ENCODE peak calls at places on chromosomes 6 and 20, in nine cellular contexts. H is effector memory CD8-positive, alpha-beta T cell; S is HL-60; B is brain microvascular endothelial cell; T is cortex of kidney; W is posterior cingulate gyrus; N is heart left ventricle; E is AG08396; J is GM03348. M is an unnamed sample.

GRCh38 chr6:159790947-159791598 is 806 bp downstream of the MRPL18 start:
- DNase-seq in H (no peak), S (no peak), B (peak), T (no peak), W (no peak), N (no peak), E (no peak), J (no peak), M (peak)

GRCh38 chr6:170233304-170234205 is 57.3 kb downstream of the DLL1 start:
- DNase-seq in H (no peak), S (no peak), B (no peak), T (no peak), W (peak), N (peak), E (no peak), J (no peak), M (peak)

GRCh38 chr20:16205505-16205904 is 367.7 kb downstream of the KIF16B start:
- DNase-seq in H (no peak), S (no peak), B (peak), T (no peak), W (no peak), N (no peak), E (no peak), J (no peak), M (no peak)

GRCh38 chr6:121794630-121795029 is 359.2 kb downstream of the GJA1 start:
- DNase-seq in H (no peak), S (no peak), B (peak), T (no peak), W (no peak), N (no peak), E (peak), J (peak), M (no peak)

GRCh38 chr6:46323312-46323965 is 152.7 kb upstream of the ENPP5 start:
- DNase-seq in H (no peak), S (no peak), B (peak), T (no peak), W (no peak), N (no peak), E (peak), J (peak), M (no peak)

GRCh38 chr6:158839796-158840195 is 20.6 kb upstream of the EZR start:
- DNase-seq in H (no peak), S (no peak), B (no peak), T (no peak), W (no peak), N (no peak), E (no peak), J (no peak), M (no peak)

GRCh38 chr6:27066802-27067201 is 180.7 kb upstream of the PRSS16 start:
- DNase-seq in H (no peak), S (no peak), B (no peak), T (no peak), W (no peak), N (no peak), E (no peak), J (no peak), M (no peak)

GRCh38 chr20:1165521-1165920 is 19.3 kb downstream of the TMEM74B start:
- DNase-seq in H (no peak), S (no peak), B (no peak), T (no peak), W (no peak), N (no peak), E (no peak), J (no peak), M (no peak)

GRCh38 chr6:137764464-137764863 is 102.6 kb upstream of the TNFAIP3 start:
- DNase-seq in H (no peak), S (no peak), B (peak), T (no peak), W (no peak), N (no peak), E (peak), J (peak), M (no peak)

GRCh38 chr20:688809-689208 is 13.2 kb upstream of the SCRT2 start:
- DNase-seq in H (no peak), S (no peak), B (peak), T (no peak), W (peak), N (no peak), E (no peak), J (peak), M (peak)

GRCh38 chr20:32786059-32786760 is 24.0 kb downstream of the DNMT3B start:
- DNase-seq in H (no peak), S (no peak), B (no peak), T (no peak), W (no peak), N (no peak), E (no peak), J (no peak), M (no peak)

GRCh38 chr20:6492396-6493055 is 275.0 kb upstream of the BMP2 start:
- DNase-seq in H (no peak), S (no peak), B (peak), T (no peak), W (no peak), N (no peak), E (peak), J (no peak), M (no peak)

GRCh38 chr6:146578054-146578453 is 20.7 kb upstream of the ADGB start:
- DNase-seq in H (no peak), S (no peak), B (no peak), T (no peak), W (no peak), N (no peak), E (no peak), J (no peak), M (no peak)

GRCh38 chr6:568954-569523 is 87.9 kb downstream of the HUS1B start:
- DNase-seq in H (no peak), S (no peak), B (no peak), T (no peak), W (no peak), N (no peak), E (no peak), J (no peak), M (no peak)

GRCh38 chr6:55918639-55919038 is 43.2 kb upstream of the BMP5 start:
- DNase-seq in H (no peak), S (no peak), B (peak), T (no peak), W (no peak), N (no peak), E (peak), J (peak), M (no peak)

GRCh38 chr6:44058617-44059358 is 68.5 kb downstream of the MRPL14 start:
- DNase-seq in H (no peak), S (peak), B (peak), T (no peak), W (no peak), N (peak), E (peak), J (peak), M (no peak)

GRCh38 chr6:122302077-122302476 is 97.4 kb upstream of the HSF2 start:
- DNase-seq in H (no peak), S (no peak), B (no peak), T (no peak), W (no peak), N (no peak), E (no peak), J (no peak), M (no peak)

GRCh38 chr6:156564807-156565149 is 212.4 kb upstream of the ARID1B start:
- DNase-seq in H (no peak), S (no peak), B (no peak), T (no peak), W (no peak), N (no peak), E (no peak), J (no peak), M (no peak)

GRCh38 chr6:78639505-78640110 is 227.7 kb upstream of the IRAK1BP1 start:
- DNase-seq in H (no peak), S (no peak), B (no peak), T (no peak), W (no peak), N (no peak), E (no peak), J (no peak), M (no peak)

GRCh38 chr20:60070791-60071190 is 112.6 kb downstream of the CDH26 start:
- DNase-seq in H (no peak), S (no peak), B (no peak), T (no peak), W (no peak), N (no peak), E (no peak), J (no peak), M (no peak)

GRCh38 chr20:23228912-23229311 is 121.7 kb upstream of the NXT1 start:
- DNase-seq in H (no peak), S (no peak), B (peak), T (no peak), W (no peak), N (no peak), E (peak), J (peak), M (peak)

GRCh38 chr6:52994031-52994788 is 874 bp downstream of the GSTA4 start:
- DNase-seq in H (no peak), S (no peak), B (peak), T (no peak), W (peak), N (peak), E (peak), J (peak), M (peak)

GRCh38 chr20:40703981-40704530 is 15.0 kb upstream of the MAFB start:
- DNase-seq in H (no peak), S (no peak), B (no peak), T (no peak), W (no peak), N (no peak), E (no peak), J (no peak), M (no peak)

GRCh38 chr6:106084973-106085686 is 1.0 kb upstream of the PRDM1 start:
- DNase-seq in H (no peak), S (no peak), B (no peak), T (no peak), W (no peak), N (no peak), E (peak), J (peak), M (peak)

GRCh38 chr6:158512809-158513208 is 47.1 kb upstream of the TMEM181 start:
- DNase-seq in H (no peak), S (no peak), B (no peak), T (no peak), W (no peak), N (no peak), E (no peak), J (no peak), M (no peak)

GRCh38 chr6:162638931-162639574 is 88.5 kb downstream of the PRKN start:
- DNase-seq in H (no peak), S (no peak), B (no peak), T (no peak), W (no peak), N (no peak), E (no peak), J (no peak), M (no peak)

GRCh38 chr6:153831350-153832078 is 207.5 kb upstream of the OPRM1 start:
- DNase-seq in H (no peak), S (no peak), B (no peak), T (no peak), W (no peak), N (no peak), E (no peak), J (no peak), M (no peak)

GRCh38 chr20:49360242-49360968 is 82.5 kb upstream of the ZNFX1 start:
- DNase-seq in H (no peak), S (no peak), B (no peak), T (no peak), W (no peak), N (no peak), E (no peak), J (no peak), M (no peak)

GRCh38 chr6:1068905-1069304 is 243.0 kb upstream of the FOXQ1 start:
- DNase-seq in H (no peak), S (no peak), B (no peak), T (no peak), W (no peak), N (no peak), E (no peak), J (no peak), M (no peak)

GRCh38 chr6:43096451-43097097 is 20.5 kb downstream of the PTK7 start:
- DNase-seq in H (no peak), S (no peak), B (peak), T (no peak), W (no peak), N (no peak), E (peak), J (peak), M (no peak)

GRCh38 chr6:88870728-88871330 is 92.6 kb downstream of the RNGTT start:
- DNase-seq in H (peak), S (peak), B (peak), T (no peak), W (peak), N (no peak), E (peak), J (peak), M (peak)

GRCh38 chr6:161630674-161631073 is 356.8 kb upstream of the AGPAT4 start:
- DNase-seq in H (no peak), S (no peak), B (no peak), T (no peak), W (no peak), N (no peak), E (no peak), J (peak), M (no peak)

GRCh38 chr20:5191829-5192569 is 65.2 kb downstream of the CDS2 start:
- DNase-seq in H (peak), S (peak), B (peak), T (no peak), W (peak), N (no peak), E (peak), J (peak), M (peak)

GRCh38 chr20:51276331-51276730 is 253.4 kb upstream of the KCNG1 start:
- DNase-seq in H (no peak), S (no peak), B (no peak), T (no peak), W (no peak), N (no peak), E (no peak), J (no peak), M (peak)

GRCh38 chr6:132971676-132972075 is 157.3 kb downstream of the RPS12 start:
- DNase-seq in H (no peak), S (no peak), B (no peak), T (no peak), W (no peak), N (no peak), E (no peak), J (no peak), M (no peak)

GRCh38 chr6:2028457-2029038 is 216.9 kb downstream of the GMDS start:
- DNase-seq in H (no peak), S (no peak), B (no peak), T (no peak), W (no peak), N (no peak), E (no peak), J (no peak), M (no peak)

GRCh38 chr6:127343753-127344659 is 597 bp upstream of the ECHDC1 start:
- DNase-seq in H (no peak), S (no peak), B (peak), T (no peak), W (no peak), N (no peak), E (no peak), J (peak), M (peak)

GRCh38 chr6:163231356-163232014 is 183.0 kb upstream of the QKI start:
- DNase-seq in H (no peak), S (no peak), B (no peak), T (no peak), W (no peak), N (no peak), E (no peak), J (no peak), M (no peak)